ENCODE peak calls at places on chromosomes 13 and 19, in six cellular contexts. E is choroid plexus epithelial cell, R is cardiac muscle cell, Y is psoas muscle, G is GM04504, W is immature natural killer cell. C is an unnamed sample.

GRCh38 chr19:45526143-45526542 is 18.9 kb downstream of the VASP start:
- DNase-seq in E (peak; percentile 65), R (peak; percentile 70), Y (peak; percentile 88), G (peak; percentile 26), W (no peak), C (peak; percentile 84)

GRCh38 chr19:34291235-34291634 is 36.9 kb downstream of the GARRE1 start:
- DNase-seq in E (no peak), R (no peak), Y (no peak), G (no peak), W (no peak), C (no peak)

GRCh38 chr19:5691205-5691929 is 1.3 kb downstream of the RPL36 start:
- DNase-seq in E (peak; percentile 51), R (peak; percentile 73), Y (peak; percentile 85), G (peak; percentile 13), W (no peak), C (peak; percentile 89)

GRCh38 chr13:94988654-94989053 is 276.3 kb upstream of the SOX21 start:
- DNase-seq in E (peak; percentile 47), R (peak; percentile 23), Y (no peak), G (no peak), W (no peak), C (no peak)

GRCh38 chr19:47573076-47574026 is at the start of gene ZNF541:
- DNase-seq in E (peak; percentile 61), R (peak; percentile 80), Y (peak; percentile 72), G (no peak), W (peak; percentile 89), C (peak; percentile 44)

GRCh38 chr13:86810385-86810784 is 860.8 kb upstream of the SLITRK5 start:
- DNase-seq in E (no peak), R (no peak), Y (no peak), G (no peak), W (no peak), C (no peak)

GRCh38 chr13:32731576-32731975 is 145.3 kb downstream of the PDS5B start:
- DNase-seq in E (peak; percentile 64), R (peak; percentile 23), Y (no peak), G (no peak), W (no peak), C (peak; percentile 27)

GRCh38 chr19:32172761-32173160 is 172.6 kb upstream of the ZNF507 start:
- DNase-seq in E (no peak), R (no peak), Y (no peak), G (no peak), W (no peak), C (no peak)

GRCh38 chr13:43307921-43308433 is 284.6 kb downstream of the DNAJC15 start:
- DNase-seq in E (peak; percentile 95), R (peak; percentile 95), Y (peak; percentile 91), G (peak; percentile 87), W (no peak), C (peak; percentile 98)

GRCh38 chr19:49113762-49114629 is at the start of gene LIN7B:
- DNase-seq in E (peak; percentile 54), R (peak; percentile 73), Y (peak; percentile 81), G (no peak), W (peak; percentile 80), C (no peak)

GRCh38 chr19:7063764-7064418 is 5.4 kb upstream of the MBD3L3 start:
- DNase-seq in E (no peak), R (no peak), Y (no peak), G (no peak), W (no peak), C (peak; percentile 45)

GRCh38 chr13:33994198-33994597 is 176.2 kb downstream of the RFC3 start:
- DNase-seq in E (no peak), R (no peak), Y (no peak), G (no peak), W (no peak), C (no peak)

GRCh38 chr19:5651361-5651760 is 28.5 kb downstream of the SAFB start:
- DNase-seq in E (no peak), R (no peak), Y (no peak), G (no peak), W (no peak), C (peak; percentile 3)

GRCh38 chr13:55007681-55008080 is 1979.1 kb downstream of the OLFM4 start:
- DNase-seq in E (no peak), R (no peak), Y (no peak), G (no peak), W (no peak), C (no peak)

GRCh38 chr19:10404888-10405808 is 1.8 kb upstream of the CDC37 start:
- DNase-seq in E (peak; percentile 38), R (no peak), Y (no peak), G (no peak), W (no peak), C (no peak)

C was measured in adrenal gland.